ENCODE peak calls at places on chromosomes 4 and X, in four cellular contexts. Y is WERI-Rb-1, E is spleen, V is heart right ventricle. G is an unnamed sample.

GRCh38 chrX:111519215-111519614 is 7.8 kb downstream of the SERTM2 start:
- DNase-seq in Y (peak), E (no peak), V (no peak), G (no peak)

GRCh38 chr4:88600129-88600849 is 8.0 kb downstream of the HERC3 start:
- DNase-seq in Y (no peak), E (no peak), V (no peak), G (no peak)

GRCh38 chrX:42585842-42586621 is 191.9 kb downstream of the PPP1R2C start:
- DNase-seq in Y (no peak), E (no peak), V (no peak), G (no peak)

GRCh38 chr4:55079451-55080173 is 45.8 kb downstream of the KDR start:
- DNase-seq in Y (no peak), E (no peak), V (no peak), G (no peak)

GRCh38 chrX:23515028-23515427 is 152.3 kb upstream of the PRDX4 start:
- DNase-seq in Y (no peak), E (no peak), V (no peak), G (no peak)

GRCh38 chrX:115560211-115560977 is 580 bp upstream of the PLS3 start:
- DNase-seq in Y (no peak), E (no peak), V (no peak), G (no peak)

GRCh38 chr4:8453957-8454356 is 13.4 kb downstream of the TRMT44 start:
- DNase-seq in Y (no peak), E (no peak), V (no peak), G (no peak)

GRCh38 chr4:30865676-30866075 is 145.5 kb downstream of the PCDH7 start:
- DNase-seq in Y (no peak), E (no peak), V (no peak), G (no peak)

GRCh38 chrX:24242649-24243556 is 71.0 kb downstream of the SUPT20HL2 start:
- DNase-seq in Y (no peak), E (no peak), V (peak), G (no peak)

GRCh38 chr4:177367336-177367735 is 57.7 kb downstream of the NEIL3 start:
- DNase-seq in Y (peak), E (no peak), V (no peak), G (no peak)

GRCh38 chr4:96193061-96193460 is 353.2 kb downstream of the PDHA2 start:
- DNase-seq in Y (no peak), E (no peak), V (no peak), G (no peak)

GRCh38 chr4:185966997-185967775 is 101.8 kb upstream of the TLR3 start:
- DNase-seq in Y (no peak), E (no peak), V (no peak), G (no peak)

GRCh38 chrX:152845618-152846240 is 14.9 kb downstream of the NSDHL start:
- DNase-seq in Y (no peak), E (no peak), V (no peak), G (no peak)

GRCh38 chr4:89753601-89754066 is 83.3 kb downstream of the SNCA start:
- DNase-seq in Y (no peak), E (no peak), V (no peak), G (no peak)

DNA sequence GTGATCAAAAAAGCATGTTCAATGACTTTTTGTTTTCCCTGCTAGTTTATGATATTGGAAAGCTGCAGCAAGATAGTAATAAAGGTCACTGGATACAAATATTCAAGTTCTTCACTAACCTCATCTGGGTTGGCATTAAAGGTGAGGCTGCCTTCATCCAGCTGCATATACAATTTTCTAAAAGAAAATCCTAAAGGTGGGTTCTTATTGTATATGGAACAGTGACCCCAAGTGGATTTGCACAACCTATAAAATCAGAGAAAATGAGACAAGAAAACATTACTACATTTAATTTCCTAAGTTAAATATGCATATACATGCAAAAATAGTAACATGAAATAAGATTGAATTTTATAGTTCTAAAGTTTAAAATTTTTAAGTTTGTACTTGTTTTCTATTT is 23.9 kb downstream of the FBXO8 start:
- DNase-seq in Y (no peak), E (no peak), V (no peak), G (no peak)
- TF ChIP-seq CTCF in Y (no peak), E (no peak), V (no peak), G (no peak)

DNA sequence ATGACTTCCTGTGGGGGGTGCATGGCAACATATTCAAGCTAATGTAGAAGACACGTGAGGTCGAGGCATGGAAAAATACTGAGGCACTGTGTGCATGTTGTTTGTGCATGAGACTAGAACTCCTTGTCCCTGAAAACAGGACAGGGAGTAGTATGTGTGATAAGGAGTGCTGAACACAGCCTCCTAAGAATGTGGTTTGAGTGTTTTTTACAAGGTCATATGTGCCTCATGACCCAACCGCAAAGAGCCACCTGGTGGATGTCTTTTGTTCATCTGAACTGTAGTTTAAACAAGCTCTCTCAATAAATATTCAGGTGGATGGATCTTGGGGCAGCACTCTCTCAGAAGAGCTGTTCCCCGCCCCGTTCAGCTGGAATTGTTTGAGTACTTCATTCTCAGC is 226.6 kb downstream of the NLGN4X start:
- DNase-seq in Y (no peak), E (no peak), V (no peak), G (no peak)
- TF ChIP-seq CTCF in Y (no peak), E (no peak), V (no peak), G (no peak)

GRCh38 chr4:2069161-2069971 is 10.2 kb downstream of the NAT8L start:
- DNase-seq in Y (no peak), E (peak), V (no peak), G (no peak)
- TF ChIP-seq CTCF in Y (no peak), E (no peak), V (no peak), G (no peak)

GRCh38 chrX:40546870-40547269 is 33.9 kb upstream of the ATP6AP2 start:
- DNase-seq in Y (no peak), E (no peak), V (no peak), G (no peak)

GRCh38 chrX:40558590-40558989 is 22.2 kb upstream of the ATP6AP2 start:
- DNase-seq in Y (no peak), E (no peak), V (no peak), G (no peak)

GRCh38 chrX:40550069-40550468 is 30.7 kb upstream of the ATP6AP2 start:
- DNase-seq in Y (peak), E (no peak), V (no peak), G (no peak)

DNA sequence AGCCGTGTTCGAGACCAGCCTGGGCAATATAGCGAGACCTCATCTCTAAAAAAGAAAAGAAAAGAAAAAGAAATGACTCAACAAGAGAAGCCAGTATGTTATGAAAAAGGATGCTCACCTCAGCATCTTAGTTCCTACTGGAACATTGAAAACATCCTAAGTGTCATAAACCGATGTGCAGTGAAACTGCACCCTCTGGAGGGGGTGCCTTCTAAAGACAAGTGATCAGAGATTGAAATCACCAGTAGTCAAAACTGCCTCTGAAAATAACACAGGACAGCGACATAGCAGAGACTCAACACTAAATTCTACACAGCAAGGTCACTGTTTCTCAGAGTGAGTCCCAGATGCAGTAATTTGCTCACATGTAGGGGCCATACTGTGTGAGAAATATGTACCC is 28.0 kb upstream of the ATP6AP2 start:
- DNase-seq in Y (peak), E (no peak), V (no peak), G (no peak)
- TF ChIP-seq CTCF in Y (peak), E (no peak), V (no peak), G (no peak)

DNA sequence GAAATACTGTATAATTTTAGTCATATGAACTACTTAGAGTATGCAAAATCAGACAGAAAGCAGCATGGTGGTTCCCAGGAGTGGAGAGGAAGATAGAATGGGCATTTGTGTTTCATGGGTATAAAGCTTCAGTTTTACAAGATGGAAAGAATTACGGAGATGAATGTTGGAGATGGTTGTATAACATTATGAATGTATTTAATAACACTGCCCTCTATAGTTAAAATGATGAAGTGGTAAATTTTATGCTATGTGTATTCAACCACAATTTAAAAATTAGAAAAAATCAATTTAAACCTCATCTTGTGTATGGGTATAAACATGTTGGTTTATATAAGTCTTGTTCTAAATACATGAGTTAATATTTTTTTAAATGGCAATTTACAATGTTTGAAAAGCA is 521.1 kb downstream of the FSTL5 start:
- DNase-seq in Y (no peak), E (no peak), V (no peak), G (no peak)
- TF ChIP-seq CTCF in Y (no peak), E (no peak), V (peak), G (no peak)

DNA sequence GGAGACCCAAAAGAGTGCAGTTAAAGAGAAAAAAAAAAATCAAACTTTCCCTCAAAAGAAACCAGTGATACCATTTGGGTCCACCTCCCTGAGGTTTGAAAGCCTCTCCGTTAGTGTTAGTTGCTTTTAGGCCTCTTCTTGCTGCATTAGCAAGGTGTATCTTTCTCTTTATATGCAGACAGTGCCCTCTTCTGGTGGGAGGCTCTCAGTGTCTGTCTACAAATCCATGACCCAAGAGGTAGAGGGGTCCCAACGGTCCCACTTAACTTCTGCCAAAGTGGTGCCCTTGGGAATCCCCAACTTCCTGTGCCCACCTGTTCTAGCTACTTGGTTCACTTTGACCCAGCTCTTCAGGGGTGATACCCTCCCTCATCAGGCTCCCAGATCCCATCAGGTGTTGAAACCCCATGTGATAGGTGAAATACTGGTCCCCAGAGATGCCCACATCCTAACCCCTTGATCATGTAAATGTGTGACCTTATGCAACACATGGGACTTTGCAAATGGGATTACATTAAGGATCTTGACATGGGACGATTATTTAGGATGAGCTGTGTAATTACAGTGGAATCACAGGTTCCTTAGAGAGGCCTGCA is 63.7 kb upstream of the CD99 start:
- DNase-seq in Y (peak), E (no peak), V (no peak), G (no peak)
- TF ChIP-seq CTCF in Y (peak), E (peak), V (peak), G (no peak)

GRCh38 chrX:55796496-55796895 is 78.9 kb downstream of the RRAGB start:
- DNase-seq in Y (no peak), E (no peak), V (no peak), G (no peak)

GRCh38 chrX:55801811-55802210 is 84.3 kb downstream of the RRAGB start:
- DNase-seq in Y (no peak), E (no peak), V (no peak), G (no peak)
- TF ChIP-seq CTCF in Y (no peak), E (no peak), V (peak), G (no peak)

DNA sequence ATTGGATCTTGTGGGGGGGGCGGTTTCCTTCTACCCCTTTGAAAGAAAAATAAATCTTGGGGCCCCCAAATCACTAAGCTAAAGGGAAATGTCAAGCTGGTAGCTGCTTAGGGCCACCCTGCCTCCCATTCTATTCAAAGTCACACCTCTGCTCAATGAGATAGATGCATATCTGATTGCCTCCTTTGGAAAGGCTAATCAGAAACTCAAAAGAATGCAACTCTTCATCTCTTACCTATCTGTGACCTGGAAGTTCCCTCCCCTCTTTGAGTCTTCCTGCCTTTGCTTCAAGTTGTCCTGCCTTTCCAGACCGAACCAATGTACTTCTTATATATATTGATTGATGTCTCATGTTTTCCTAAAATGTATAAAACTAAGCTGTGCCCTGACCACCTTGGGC is 7.0 kb downstream of the C4orf51 start:
- DNase-seq in Y (no peak), E (no peak), V (no peak), G (no peak)
- TF ChIP-seq CTCF in Y (no peak), E (no peak), V (no peak), G (no peak)

GRCh38 chrX:10327651-10328050 is 170.9 kb downstream of the CLCN4 start:
- DNase-seq in Y (no peak), E (no peak), V (no peak), G (no peak)

GRCh38 chrX:10329984-10330383 is 173.2 kb downstream of the CLCN4 start:
- DNase-seq in Y (no peak), E (no peak), V (no peak), G (no peak)

GRCh38 chrX:10325606-10326005 is 168.8 kb downstream of the CLCN4 start:
- DNase-seq in Y (no peak), E (no peak), V (no peak), G (no peak)

GRCh38 chrX:10326578-10326977 is 169.8 kb downstream of the CLCN4 start:
- DNase-seq in Y (peak), E (no peak), V (no peak), G (no peak)
- TF ChIP-seq CTCF in Y (peak), E (no peak), V (peak), G (no peak)